ENCODE peak calls at places on chromosomes 5 and 9, in nine cellular contexts. M is NCI-H1105 treated with DMSO at 0.1 percent for 48 hours; E is T-helper 2 cell; T is activated CD4-positive, alpha-beta T cell treated with anti-CD3 and anti-CD28 coated beads, Interleukin-2, amount 50 U/mL, for 48 hours; Q is tibial artery; F is GM23248; H is NCI-H1092 treated with DMSO at 0.1 percent for 48 hours; N is iPS-NIHi11; I is NCI-H1417. Y is an unnamed sample.

GRCh38 chr5:172748341-172748843 is 22.6 kb downstream of the DUSP1 start:
- DNase-seq in M (no peak), E (no peak), T (no peak), Q (peak; percentile 98), F (no peak), H (no peak), N (no peak), I (no peak), Y (no peak)

GRCh38 chr5:95543017-95543705 is 11.6 kb downstream of the SKIC3 start:
- DNase-seq in M (peak; percentile 22), E (no peak), T (no peak), Q (no peak), F (no peak), H (peak; percentile 62), N (no peak), I (peak; percentile 76), Y (no peak)

GRCh38 chr9:125674981-125675973 is 31.7 kb downstream of the MAPKAP1 start:
- DNase-seq in M (no peak), E (no peak), T (no peak), Q (no peak), F (peak; percentile 82), H (no peak), N (no peak), I (no peak), Y (no peak)

GRCh38 chr5:155872801-155873200 is 454.2 kb upstream of the SGCD start:
- DNase-seq in M (peak; percentile 82), E (no peak), T (no peak), Q (no peak), F (peak; percentile 65), H (peak; percentile 49), N (no peak), I (peak; percentile 72), Y (no peak)

GRCh38 chr5:151663617-151664322 is 22.9 kb downstream of the SPARC start:
- DNase-seq in M (no peak), E (no peak), T (no peak), Q (peak; percentile 82), F (peak; percentile 63), H (no peak), N (no peak), I (no peak), Y (no peak)

GRCh38 chr9:129174724-129175514 is 3.1 kb downstream of the IER5L start:
- DNase-seq in M (peak; percentile 36), E (no peak), T (peak; percentile 28), Q (peak; percentile 95), F (peak; percentile 95), H (peak; percentile 9), N (peak; percentile 69), I (peak; percentile 81), Y (peak; percentile 49)

GRCh38 chr5:68086857-68087256 is 128.7 kb upstream of the PIK3R1 start:
- DNase-seq in M (no peak), E (no peak), T (no peak), Q (peak; percentile 76), F (peak; percentile 94), H (no peak), N (no peak), I (no peak), Y (no peak)

GRCh38 chr5:120954255-120954654 is 490.2 kb downstream of the PRR16 start:
- DNase-seq in M (no peak), E (no peak), T (no peak), Q (no peak), F (no peak), H (no peak), N (no peak), I (no peak), Y (no peak)

GRCh38 chr9:109799792-109800191 is 19.8 kb downstream of the PALM2AKAP2 start:
- DNase-seq in M (no peak), E (no peak), T (no peak), Q (no peak), F (peak; percentile 85), H (no peak), N (no peak), I (no peak), Y (no peak)

GRCh38 chr5:134430001-134430569 is 18.4 kb upstream of the CDKN2AIPNL start:
- DNase-seq in M (no peak), E (no peak), T (no peak), Q (no peak), F (no peak), H (no peak), N (peak; percentile 45), I (no peak), Y (no peak)

GRCh38 chr9:125789196-125789595 is 42.0 kb downstream of the PBX3 start:
- DNase-seq in M (no peak), E (no peak), T (no peak), Q (no peak), F (no peak), H (no peak), N (no peak), I (no peak), Y (no peak)

GRCh38 chr5:27026059-27026458 is 12.3 kb downstream of the CDH9 start:
- DNase-seq in M (no peak), E (no peak), T (no peak), Q (no peak), F (no peak), H (no peak), N (no peak), I (no peak), Y (no peak)

GRCh38 chr5:32462618-32463017 is 18.1 kb upstream of the ZFR start:
- DNase-seq in M (no peak), E (peak; percentile 32), T (peak; percentile 57), Q (no peak), F (peak; percentile 92), H (no peak), N (no peak), I (no peak), Y (peak; percentile 15)

GRCh38 chr9:95880011-95880690 is 4.7 kb downstream of the ERCC6L2 start:
- DNase-seq in M (no peak), E (no peak), T (no peak), Q (no peak), F (peak; percentile 41), H (no peak), N (no peak), I (no peak), Y (no peak)

GRCh38 chr5:155128786-155129512 is 115.4 kb downstream of the KIF4B start:
- DNase-seq in M (no peak), E (no peak), T (no peak), Q (no peak), F (peak; percentile 40), H (no peak), N (no peak), I (no peak), Y (peak; percentile 1)

GRCh38 chr5:16179936-16180788 is 571 bp upstream of the MARCHF11 start:
- DNase-seq in M (no peak), E (no peak), T (no peak), Q (no peak), F (no peak), H (no peak), N (peak; percentile 21), I (peak; percentile 54), Y (no peak)

GRCh38 chr5:6726006-6726405 is 12.8 kb downstream of the TENT4A start:
- DNase-seq in M (no peak), E (no peak), T (no peak), Q (no peak), F (no peak), H (no peak), N (no peak), I (no peak), Y (no peak)

GRCh38 chr5:118726891-118727290 is 261.5 kb downstream of the DTWD2 start:
- DNase-seq in M (no peak), E (no peak), T (no peak), Q (no peak), F (no peak), H (no peak), N (no peak), I (no peak), Y (no peak)

GRCh38 chr5:82406200-82406773 is 128.1 kb upstream of the RPS23 start:
- DNase-seq in M (no peak), E (no peak), T (no peak), Q (no peak), F (peak; percentile 77), H (peak; percentile 24), N (no peak), I (no peak), Y (peak; percentile 96)

GRCh38 chr9:93667006-93667405 is 90.6 kb downstream of the PHF2 start:
- DNase-seq in M (no peak), E (no peak), T (no peak), Q (peak; percentile 64), F (no peak), H (no peak), N (no peak), I (no peak), Y (no peak)

GRCh38 chr5:178249191-178249989 is 16.8 kb upstream of the PHYKPL start:
- DNase-seq in M (no peak), E (no peak), T (no peak), Q (no peak), F (peak; percentile 88), H (no peak), N (no peak), I (no peak), Y (peak; percentile 13)

GRCh38 chr9:88425538-88425950 is 37.3 kb downstream of the SPIN1 start:
- DNase-seq in M (no peak), E (no peak), T (no peak), Q (no peak), F (peak; percentile 15), H (no peak), N (no peak), I (no peak), Y (no peak)

Y was measured in keratinocyte.